ENCODE peak calls at places on chromosomes 6 and 20, in eight cellular contexts. B is AG04450, W is aorta, D is transverse colon, N is pancreas, K is thoracic aorta, G is uterus, O is brain microvascular endothelial cell. M is an unnamed sample.

GRCh38 chr20:58701431-58702160 is 9.0 kb downstream of the NPEPL1 start:
- DNase-seq in B (no peak), W (no peak), D (peak; percentile 4), N (peak; percentile 7), K (no peak), G (peak; percentile 13), O (no peak), M (no peak)

GRCh38 chr20:24535956-24536730 is 66.7 kb downstream of the SYNDIG1 start:
- DNase-seq in B (no peak), W (no peak), D (no peak), N (no peak), K (no peak), G (no peak), O (no peak), M (no peak)

GRCh38 chr20:675453-676314 is at the start of gene SCRT2:
- DNase-seq in B (peak; percentile 13), W (peak; percentile 87), D (peak; percentile 79), N (peak; percentile 85), K (no peak), G (peak; percentile 79), O (peak; percentile 38), M (peak; percentile 69)

GRCh38 chr6:20707166-20707485 is 172.9 kb downstream of the CDKAL1 start:
- DNase-seq in B (no peak), W (no peak), D (no peak), N (no peak), K (no peak), G (no peak), O (no peak), M (no peak)

GRCh38 chr20:50540620-50541605 is 30.7 kb downstream of the PTPN1 start:
- DNase-seq in B (peak; percentile 79), W (no peak), D (no peak), N (no peak), K (peak; percentile 21), G (no peak), O (peak; percentile 93), M (no peak)

GRCh38 chr6:129673758-129674157 is 36.2 kb downstream of the ARHGAP18 start:
- DNase-seq in B (no peak), W (no peak), D (no peak), N (no peak), K (no peak), G (no peak), O (no peak), M (no peak)

GRCh38 chr6:30806581-30807183 is 62.3 kb upstream of the IER3 start:
- DNase-seq in B (no peak), W (no peak), D (no peak), N (no peak), K (no peak), G (no peak), O (no peak), M (no peak)

GRCh38 chr20:57587278-57587988 is 26.5 kb downstream of the PCK1 start:
- DNase-seq in B (no peak), W (peak; percentile 2), D (no peak), N (no peak), K (no peak), G (no peak), O (no peak), M (no peak)

GRCh38 chr20:40481337-40481736 is 207.7 kb downstream of the MAFB start:
- DNase-seq in B (no peak), W (no peak), D (no peak), N (no peak), K (no peak), G (no peak), O (no peak), M (no peak)

GRCh38 chr6:36590237-36590636 is 3.9 kb upstream of the SRSF3 start:
- DNase-seq in B (peak; percentile 44), W (no peak), D (no peak), N (no peak), K (no peak), G (no peak), O (peak; percentile 70), M (no peak)

GRCh38 chr20:15831201-15831600 is 742.0 kb downstream of the KIF16B start:
- DNase-seq in B (no peak), W (no peak), D (no peak), N (no peak), K (no peak), G (no peak), O (no peak), M (no peak)

GRCh38 chr6:44956426-44956825 is 371.7 kb upstream of the RUNX2 start:
- DNase-seq in B (no peak), W (no peak), D (no peak), N (no peak), K (no peak), G (no peak), O (peak; percentile 12), M (no peak)

GRCh38 chr20:40279390-40279789 is 409.6 kb downstream of the MAFB start:
- DNase-seq in B (peak; percentile 15), W (peak; percentile 61), D (peak; percentile 13), N (no peak), K (no peak), G (peak; percentile 33), O (peak; percentile 44), M (no peak)

GRCh38 chr6:683742-684440 is 9.0 kb downstream of the EXOC2 start:
- DNase-seq in B (peak; percentile 79), W (no peak), D (peak; percentile 21), N (no peak), K (no peak), G (no peak), O (peak; percentile 92), M (no peak)

GRCh38 chr6:104956663-104957294 is at the start of gene LIN28B:
- DNase-seq in B (no peak), W (no peak), D (no peak), N (no peak), K (no peak), G (no peak), O (no peak), M (no peak)

GRCh38 chr20:19889011-19889953 is 127.9 kb upstream of the NAA20 start:
- DNase-seq in B (peak; percentile 29), W (peak; percentile 59), D (peak; percentile 32), N (peak; percentile 18), K (no peak), G (peak; percentile 37), O (peak; percentile 63), M (no peak)

GRCh38 chr20:62224113-62224855 is 4.2 kb upstream of the HRH3 start:
- DNase-seq in B (no peak), W (no peak), D (no peak), N (no peak), K (no peak), G (no peak), O (no peak), M (no peak)

GRCh38 chr20:62225026-62225425 is 4.9 kb upstream of the HRH3 start:
- DNase-seq in B (no peak), W (no peak), D (no peak), N (no peak), K (no peak), G (no peak), O (no peak), M (no peak)

GRCh38 chr20:62226707-62227590 is 6.9 kb upstream of the HRH3 start:
- DNase-seq in B (no peak), W (no peak), D (no peak), N (no peak), K (no peak), G (no peak), O (no peak), M (no peak)

GRCh38 chr20:62227591-62227976 is 7.5 kb upstream of the HRH3 start:
- DNase-seq in B (no peak), W (no peak), D (no peak), N (no peak), K (no peak), G (no peak), O (no peak), M (no peak)

GRCh38 chr20:62225820-62226635 is 6.0 kb upstream of the HRH3 start:
- DNase-seq in B (no peak), W (no peak), D (no peak), N (no peak), K (no peak), G (no peak), O (no peak), M (no peak)
- H3K27me3 ChIP-seq in B (peaks cover 50% of the 10 kb centered on the region), W (no peaks in the 10 kb centered on the region), D (peaks cover 58% of the 10 kb centered on the region), N (no peaks in the 10 kb centered on the region), K (peaks cover 9% of the 10 kb centered on the region), G (peaks cover 16% of the 10 kb centered on the region), O (peaks cover 17% of the 10 kb centered on the region), M (peaks cover 24% of the 10 kb centered on the region)

GRCh38 chr20:14775778-14776177 is 438.4 kb upstream of the FLRT3 start:
- DNase-seq in B (no peak), W (no peak), D (no peak), N (peak; percentile 27), K (no peak), G (peak; percentile 15), O (peak; percentile 98), M (no peak)
- H3K27ac ChIP-seq in B (no peak overlapping the region), W (no peak overlapping the region), D (no peak overlapping the region), N (no peak overlapping the region), K (no peak overlapping the region), G (no peak overlapping the region), O (peak overlapping the region; percentile 89), M (no peak overlapping the region)

DNA sequence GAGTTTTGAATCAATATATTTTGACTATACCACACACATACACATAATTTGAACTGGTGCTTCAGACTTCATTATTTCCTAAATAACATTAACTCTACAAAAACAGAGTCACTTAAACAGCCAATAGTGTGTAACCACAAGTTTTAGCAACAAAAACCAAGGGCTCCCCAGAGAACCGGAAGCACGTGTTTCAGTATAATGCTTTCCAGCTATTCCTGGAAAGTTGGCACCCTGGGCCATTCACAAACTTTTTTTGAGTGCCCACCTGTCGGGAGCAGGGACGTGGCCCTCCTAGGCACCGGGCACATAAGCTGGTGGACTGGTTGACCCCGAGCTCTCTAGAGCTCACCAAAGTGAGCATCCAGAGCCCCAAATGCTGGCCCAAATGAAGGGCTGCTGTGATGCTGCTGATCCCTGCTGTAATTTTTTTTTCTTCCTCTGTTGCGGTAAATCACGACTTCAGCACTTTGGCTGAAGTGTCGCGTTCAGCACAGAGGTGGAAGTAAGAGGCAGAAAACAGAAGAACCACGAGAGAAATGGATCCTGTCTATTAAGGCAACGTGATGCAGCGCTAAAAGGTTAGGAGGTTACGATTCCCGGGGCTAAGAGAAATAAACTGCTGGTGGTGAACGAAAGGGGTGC is 1.8 kb upstream of the SLC35D3 start:
- DNase-seq in B (no peak), W (no peak), D (no peak), N (no peak), K (no peak), G (no peak), O (no peak), M (no peak)
- H3K27me3 ChIP-seq in B (peaks cover 45% of the 10 kb centered on the region), W (no peaks in the 10 kb centered on the region), D (peaks cover 63% of the 10 kb centered on the region), N (no peaks in the 10 kb centered on the region), K (peaks cover 13% of the 10 kb centered on the region), G (peaks cover 10% of the 10 kb centered on the region), O (peaks cover 36% of the 10 kb centered on the region), M (peaks cover 17% of the 10 kb centered on the region)

DNA sequence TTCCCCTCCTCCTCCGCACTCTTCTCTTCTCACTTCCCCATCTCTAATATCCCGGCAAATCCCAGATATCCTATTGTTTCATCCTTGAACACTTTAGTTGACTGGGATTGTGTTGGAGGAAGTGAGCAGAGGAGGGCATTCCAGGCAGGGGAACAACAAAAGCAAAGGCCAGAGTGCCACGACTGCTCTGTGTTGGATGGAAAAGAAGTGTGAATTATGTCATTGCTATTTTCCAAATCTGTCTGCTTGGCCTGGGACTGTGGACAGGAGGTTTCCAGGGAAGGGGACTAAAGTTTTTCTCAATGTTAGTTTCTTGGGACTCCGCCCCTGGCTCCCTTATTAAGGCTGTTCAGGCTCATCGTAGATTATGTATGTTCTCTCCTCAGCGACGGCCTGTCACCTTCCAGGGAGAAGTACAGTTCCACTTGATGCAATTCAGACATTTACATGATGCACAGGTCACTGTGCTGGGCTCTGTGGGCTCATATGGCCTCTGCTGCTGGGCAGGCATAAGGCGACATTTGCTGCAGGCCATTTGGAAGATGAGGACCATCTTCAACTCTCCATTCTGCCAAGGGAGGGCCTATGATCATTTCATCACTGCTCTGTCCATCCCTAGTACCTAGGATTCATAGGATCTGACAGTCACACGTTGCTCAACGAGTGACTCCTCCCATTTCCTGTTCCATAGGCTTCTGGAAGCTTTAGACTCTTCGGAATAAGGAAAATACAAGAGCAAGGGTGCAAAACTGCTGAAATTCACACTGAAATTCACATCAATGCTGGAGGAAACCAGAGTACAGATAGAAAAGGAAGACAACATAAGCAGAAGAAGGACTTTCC is 99.1 kb upstream of the KCNK16 start:
- DNase-seq in B (no peak), W (no peak), D (no peak), N (no peak), K (no peak), G (no peak), O (no peak), M (no peak)
- H3K27ac ChIP-seq in B (no peak overlapping the region), W (peak overlapping the region; percentile 30), D (peak overlapping the region; percentile 71), N (no peak overlapping the region), K (peak overlapping the region; percentile 73), G (no peak overlapping the region), O (no peak overlapping the region), M (no peak overlapping the region)